ENCODE peak calls at places on chromosomes 7 and 10, in four cellular contexts. One of them, this sample, is unnamed.

GRCh38 chr7:25347360-25347759 is 119.1 kb upstream of the NPVF start:
- DNase-seq in fibroblast of lung: no peak
- DNase-seq in esophagus squamous epithelium: no peak
- DNase-seq in mucosa of descending colon: no peak
- DNase-seq in this sample: no peak

GRCh38 chr7:135213831-135214230 is 2.5 kb upstream of the WDR91 start:
- DNase-seq in fibroblast of lung: no peak
- DNase-seq in esophagus squamous epithelium: no peak
- DNase-seq in mucosa of descending colon: no peak
- DNase-seq in this sample: no peak

GRCh38 chr7:155867280-155867679 is 55.0 kb upstream of the SHH start:
- DNase-seq in fibroblast of lung: no peak
- DNase-seq in esophagus squamous epithelium: no peak
- DNase-seq in mucosa of descending colon: no peak
- DNase-seq in this sample: no peak

GRCh38 chr10:68543004-68543918 is 15.9 kb upstream of the SLC25A16 start:
- DNase-seq in fibroblast of lung: peak; percentile 65
- DNase-seq in esophagus squamous epithelium: no peak
- DNase-seq in mucosa of descending colon: no peak
- DNase-seq in this sample: peak; percentile 27

GRCh38 chr7:36456548-36456947 is 66.9 kb downstream of the ANLN start:
- DNase-seq in fibroblast of lung: no peak
- DNase-seq in esophagus squamous epithelium: no peak
- DNase-seq in mucosa of descending colon: no peak
- DNase-seq in this sample: no peak

GRCh38 chr7:21154592-21154991 is 273.3 kb upstream of the SP4 start:
- DNase-seq in fibroblast of lung: no peak
- DNase-seq in esophagus squamous epithelium: no peak
- DNase-seq in mucosa of descending colon: no peak
- DNase-seq in this sample: no peak

GRCh38 chr7:135111379-135111778 is 36.5 kb upstream of the TMEM140 start:
- DNase-seq in fibroblast of lung: peak; percentile 4
- DNase-seq in esophagus squamous epithelium: no peak
- DNase-seq in mucosa of descending colon: no peak
- DNase-seq in this sample: no peak

GRCh38 chr10:26859241-26860025 is 1.3 kb downstream of the ABI1 start:
- DNase-seq in fibroblast of lung: peak; percentile 25
- DNase-seq in esophagus squamous epithelium: no peak
- DNase-seq in mucosa of descending colon: no peak
- DNase-seq in this sample: no peak

GRCh38 chr10:5943536-5943935 is 33.8 kb downstream of the IL15RA start:
- DNase-seq in fibroblast of lung: peak; percentile 51
- DNase-seq in esophagus squamous epithelium: no peak
- DNase-seq in mucosa of descending colon: peak; percentile 56
- DNase-seq in this sample: no peak

DNA sequence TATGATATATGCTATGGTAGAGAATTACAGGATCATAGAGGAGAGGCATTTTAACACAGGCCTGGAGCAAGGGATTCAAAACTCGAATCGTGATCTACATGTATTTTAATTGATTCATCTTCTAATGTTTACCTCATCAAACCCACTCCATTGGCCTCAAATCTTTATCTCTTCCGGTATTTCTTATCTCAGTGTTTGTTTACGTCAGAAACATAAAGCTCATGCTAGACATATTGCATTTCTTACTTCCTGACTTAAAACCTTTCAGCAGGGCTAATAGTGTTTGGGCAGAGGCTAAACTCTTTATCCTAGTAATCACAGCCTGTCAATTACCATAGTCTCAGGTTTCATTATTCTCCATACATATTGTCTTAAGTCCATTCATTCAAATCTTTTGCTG is 81.2 kb upstream of the AGR3 start:
- DNase-seq in fibroblast of lung: no peak
- DNase-seq in esophagus squamous epithelium: no peak
- DNase-seq in mucosa of descending colon: no peak
- DNase-seq in this sample: no peak
- H3K4me3 ChIP-seq in fibroblast of lung: no peak overlapping the region
- H3K4me3 ChIP-seq in esophagus squamous epithelium: no peak overlapping the region
- H3K4me3 ChIP-seq in mucosa of descending colon: no peak overlapping the region
- H3K4me3 ChIP-seq in this sample: no peak overlapping the region

GRCh38 chr10:14905890-14906289 is 27.2 kb downstream of the SUV39H2 start:
- DNase-seq in fibroblast of lung: no peak
- DNase-seq in esophagus squamous epithelium: no peak
- DNase-seq in mucosa of descending colon: no peak
- DNase-seq in this sample: no peak

GRCh38 chr10:14916600-14916999 is 37.3 kb downstream of the DCLRE1C start:
- DNase-seq in fibroblast of lung: no peak
- DNase-seq in esophagus squamous epithelium: no peak
- DNase-seq in mucosa of descending colon: no peak
- DNase-seq in this sample: no peak

GRCh38 chr10:14906765-14907164 is 28.1 kb downstream of the SUV39H2 start:
- DNase-seq in fibroblast of lung: no peak
- DNase-seq in esophagus squamous epithelium: no peak
- DNase-seq in mucosa of descending colon: no peak
- DNase-seq in this sample: no peak

GRCh38 chr10:14909101-14909500 is 30.4 kb downstream of the SUV39H2 start:
- DNase-seq in fibroblast of lung: no peak
- DNase-seq in esophagus squamous epithelium: no peak
- DNase-seq in mucosa of descending colon: no peak
- DNase-seq in this sample: no peak

DNA sequence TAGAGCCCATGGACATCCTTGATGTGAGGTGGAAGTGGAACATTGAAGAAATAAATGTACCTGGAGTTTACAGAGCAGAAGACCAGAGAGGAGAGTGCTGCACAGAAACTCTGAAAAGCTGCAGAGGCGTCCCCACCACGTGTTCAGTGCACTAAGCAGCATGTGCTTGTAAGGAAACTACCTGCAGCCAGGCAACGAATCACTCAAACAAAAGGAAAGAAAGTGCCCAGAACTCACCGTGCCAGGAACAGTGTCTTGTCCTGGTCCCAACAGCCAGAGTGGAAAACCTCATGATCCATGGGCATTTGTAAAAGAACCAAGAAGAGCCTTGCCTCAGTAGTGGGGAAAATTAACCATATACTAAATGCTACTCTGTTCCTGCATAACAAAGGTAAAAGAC is 32.3 kb downstream of the SUV39H2 start:
- DNase-seq in fibroblast of lung: no peak
- DNase-seq in esophagus squamous epithelium: no peak
- DNase-seq in mucosa of descending colon: no peak
- DNase-seq in this sample: no peak
- H3K9me3 ChIP-seq in fibroblast of lung: no peaks in the 10 kb centered on the region
- H3K9me3 ChIP-seq in esophagus squamous epithelium: no peaks in the 10 kb centered on the region
- H3K9me3 ChIP-seq in mucosa of descending colon: peaks cover 2% of the 10 kb centered on the region
- H3K9me3 ChIP-seq in this sample: peaks cover 35% of the 10 kb centered on the region

GRCh38 chr10:87060280-87060928 is 34.2 kb downstream of the GLUD1 start:
- DNase-seq in fibroblast of lung: no peak
- DNase-seq in esophagus squamous epithelium: no peak
- DNase-seq in mucosa of descending colon: no peak
- DNase-seq in this sample: no peak
- H3K36me3 ChIP-seq in fibroblast of lung: peaks cover 2% of the 10 kb centered on the region
- H3K36me3 ChIP-seq in esophagus squamous epithelium: peaks cover 99% of the 10 kb centered on the region
- H3K36me3 ChIP-seq in mucosa of descending colon: peaks cover 9% of the 10 kb centered on the region
- H3K36me3 ChIP-seq in this sample: peaks cover 85% of the 10 kb centered on the region

DNA sequence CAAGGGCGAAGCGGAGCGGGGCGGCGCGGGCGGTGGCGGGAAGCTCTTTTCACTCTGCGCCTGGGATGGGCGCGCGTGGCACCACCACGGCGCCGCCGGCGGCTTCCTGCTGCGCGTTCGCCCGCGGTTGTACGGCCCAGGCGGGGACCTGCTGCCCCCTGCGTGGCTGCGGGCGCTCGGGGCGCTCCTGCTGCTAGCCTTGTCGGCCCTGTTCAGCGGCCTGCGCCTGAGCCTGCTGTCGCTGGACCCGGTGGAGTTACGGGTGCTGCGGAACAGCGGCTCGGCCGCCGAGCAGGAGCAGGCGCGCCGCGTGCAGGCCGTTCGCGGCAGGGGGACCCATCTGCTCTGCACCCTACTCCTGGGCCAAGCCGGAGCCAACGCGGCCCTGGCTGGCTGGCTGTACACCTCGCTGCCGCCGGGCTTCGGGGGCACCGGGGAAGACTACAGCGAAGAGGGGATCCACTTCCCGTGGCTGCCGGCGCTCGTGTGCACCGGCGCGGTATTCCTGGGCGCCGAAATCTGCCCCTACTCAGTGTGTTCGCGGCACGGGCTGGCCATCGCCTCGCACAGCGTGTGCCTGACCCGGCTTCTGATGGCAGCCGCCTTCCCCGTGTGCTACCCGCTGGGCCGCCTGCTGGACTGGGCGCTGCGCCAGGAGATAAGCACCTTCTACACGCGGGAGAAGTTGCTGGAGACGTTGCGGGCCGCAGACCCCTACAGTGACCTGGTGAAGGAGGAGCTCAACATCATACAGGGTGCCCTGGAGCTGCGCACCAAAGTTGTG is 927 bp downstream of the CNNM1 start:
- DNase-seq in fibroblast of lung: peak; percentile 17
- DNase-seq in esophagus squamous epithelium: no peak
- DNase-seq in mucosa of descending colon: no peak
- DNase-seq in this sample: peak; percentile 10
- H3K4me3 ChIP-seq in fibroblast of lung: peak overlapping the region; percentile 47
- H3K4me3 ChIP-seq in esophagus squamous epithelium: peak overlapping the region; percentile 65
- H3K4me3 ChIP-seq in mucosa of descending colon: no peak overlapping the region
- H3K4me3 ChIP-seq in this sample: peak overlapping the region; percentile 33

DNA sequence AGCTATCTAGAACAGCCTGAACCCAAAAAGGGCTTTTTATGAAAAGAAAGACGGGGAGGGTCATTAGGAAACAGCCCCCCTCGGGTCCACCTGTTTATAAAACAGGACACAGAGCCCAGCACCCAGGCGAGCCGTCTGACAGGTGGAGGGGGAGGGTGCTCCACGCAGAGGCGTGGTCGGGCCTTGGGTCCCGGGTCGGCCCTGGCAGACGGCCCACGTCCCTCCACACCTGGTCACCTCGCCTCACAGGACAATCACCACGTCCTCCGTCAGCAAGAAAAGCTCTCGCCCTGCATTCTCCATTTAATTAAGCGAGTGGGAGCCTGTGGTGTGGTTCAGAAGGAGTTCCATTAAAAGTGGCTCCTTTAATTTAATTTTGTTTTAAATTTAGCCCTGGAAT is 42.3 kb upstream of the FOXL3 start:
- DNase-seq in fibroblast of lung: no peak
- DNase-seq in esophagus squamous epithelium: no peak
- DNase-seq in mucosa of descending colon: no peak
- DNase-seq in this sample: no peak
- H3K9me3 ChIP-seq in fibroblast of lung: no peaks in the 10 kb centered on the region
- H3K9me3 ChIP-seq in esophagus squamous epithelium: no peaks in the 10 kb centered on the region
- H3K9me3 ChIP-seq in mucosa of descending colon: no peaks in the 10 kb centered on the region
- H3K9me3 ChIP-seq in this sample: no peaks in the 10 kb centered on the region

DNA sequence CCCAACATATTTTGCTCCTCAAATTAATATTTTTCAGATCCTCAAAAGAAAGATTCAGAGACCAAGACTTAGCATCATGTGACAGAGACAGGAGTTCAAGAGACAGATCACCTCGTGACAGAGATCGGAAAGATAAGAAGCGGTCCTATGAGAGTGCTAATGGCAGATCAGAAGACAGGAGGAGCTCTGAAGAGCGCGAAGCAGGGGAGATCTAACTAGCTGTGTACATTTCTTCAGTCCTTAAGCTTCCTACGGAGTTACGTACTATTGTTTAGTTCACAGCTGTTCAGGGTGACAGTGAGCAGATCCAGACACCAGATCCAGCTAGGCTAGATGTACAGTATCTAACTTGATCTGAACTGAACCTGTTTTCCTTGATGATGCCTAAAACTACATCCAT is 61.3 kb downstream of the KLRG2 start:
- DNase-seq in fibroblast of lung: peak; percentile 12
- DNase-seq in esophagus squamous epithelium: no peak
- DNase-seq in mucosa of descending colon: no peak
- DNase-seq in this sample: no peak
- H3K36me3 ChIP-seq in fibroblast of lung: peaks cover 7% of the 10 kb centered on the region
- H3K36me3 ChIP-seq in esophagus squamous epithelium: peaks cover 75% of the 10 kb centered on the region
- H3K36me3 ChIP-seq in mucosa of descending colon: peaks cover 3% of the 10 kb centered on the region
- H3K36me3 ChIP-seq in this sample: peaks cover 35% of the 10 kb centered on the region

DNA sequence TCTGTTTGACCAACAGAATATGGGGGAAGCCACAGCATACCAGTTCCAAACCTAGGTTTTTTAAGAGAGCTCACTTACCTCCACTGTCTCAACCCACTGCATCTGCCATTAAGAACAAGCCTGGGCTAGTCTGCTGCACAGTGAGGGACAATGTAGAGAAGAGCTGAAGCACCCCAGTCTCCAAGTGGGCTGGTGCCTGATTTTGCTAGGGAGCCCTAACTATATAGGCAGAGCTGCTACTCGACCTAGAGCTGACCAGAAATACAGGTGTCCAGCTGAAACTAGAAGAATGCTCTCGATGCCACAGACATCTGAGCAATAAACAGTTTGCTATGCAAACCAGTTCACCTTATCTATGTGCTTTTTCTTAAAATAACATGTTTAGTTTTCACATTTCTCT is 106.9 kb upstream of the BET1 start:
- DNase-seq in fibroblast of lung: no peak
- DNase-seq in esophagus squamous epithelium: no peak
- DNase-seq in mucosa of descending colon: no peak
- DNase-seq in this sample: no peak
- H3K4me3 ChIP-seq in fibroblast of lung: no peak overlapping the region
- H3K4me3 ChIP-seq in esophagus squamous epithelium: no peak overlapping the region
- H3K4me3 ChIP-seq in mucosa of descending colon: no peak overlapping the region
- H3K4me3 ChIP-seq in this sample: no peak overlapping the region